ENCODE peak calls at places on chromosome 4, in eight cellular contexts. One of them, this sample, is unnamed.

GRCh38 chr4:71187399-71188196 is 151.2 kb upstream of the SLC4A4 start:
- DNase-seq in activated T-helper 1 cell treated with Interleukin-2 at 50 U/mL for 16 hours: no peak
- DNase-seq in NCI-H460: no peak
- DNase-seq in stimulated activated naive B cell treated with anti-CD40 and anti-IgM and Interleukin-4, amounts not matched to agents 10 μg/mL and 1 μg/mL and 100 μg/mL, for 72 hours: peak
- DNase-seq in bronchial epithelial cell: peak
- DNase-seq in fibroblast of pulmonary artery: no peak
- DNase-seq in kidney: peak
- DNase-seq in mesenchymal stem cell: peak
- DNase-seq in this sample: no peak

GRCh38 chr4:70531981-70532380 is 13.6 kb downstream of the AMTN start:
- DNase-seq in NCI-H460: no peak
- DNase-seq in fibroblast of pulmonary artery: no peak
- DNase-seq in activated T-helper 1 cell treated with Interleukin-2 at 50 U/mL for 16 hours: no peak
- DNase-seq in kidney: no peak
- DNase-seq in bronchial epithelial cell: no peak
- DNase-seq in stimulated activated naive B cell treated with anti-CD40 and anti-IgM and Interleukin-4, amounts not matched to agents 10 μg/mL and 1 μg/mL and 100 μg/mL, for 72 hours: no peak
- DNase-seq in mesenchymal stem cell: no peak
- DNase-seq in this sample: no peak

GRCh38 chr4:186190456-186191265 is 706 bp upstream of the CYP4V2 start:
- DNase-seq in bronchial epithelial cell: peak
- DNase-seq in NCI-H460: peak
- DNase-seq in fibroblast of pulmonary artery: peak
- DNase-seq in kidney: peak
- DNase-seq in stimulated activated naive B cell treated with anti-CD40 and anti-IgM and Interleukin-4, amounts not matched to agents 10 μg/mL and 1 μg/mL and 100 μg/mL, for 72 hours: peak
- DNase-seq in mesenchymal stem cell: peak
- DNase-seq in activated T-helper 1 cell treated with Interleukin-2 at 50 U/mL for 16 hours: peak
- DNase-seq in this sample: no peak

GRCh38 chr4:187451776-187452175 is 543.8 kb upstream of the ZFP42 start:
- DNase-seq in kidney: no peak
- DNase-seq in fibroblast of pulmonary artery: no peak
- DNase-seq in mesenchymal stem cell: no peak
- DNase-seq in activated T-helper 1 cell treated with Interleukin-2 at 50 U/mL for 16 hours: no peak
- DNase-seq in stimulated activated naive B cell treated with anti-CD40 and anti-IgM and Interleukin-4, amounts not matched to agents 10 μg/mL and 1 μg/mL and 100 μg/mL, for 72 hours: no peak
- DNase-seq in bronchial epithelial cell: no peak
- DNase-seq in NCI-H460: no peak
- DNase-seq in this sample: no peak

GRCh38 chr4:169268951-169269781 is 1.6 kb downstream of the SH3RF1 start:
- DNase-seq in stimulated activated naive B cell treated with anti-CD40 and anti-IgM and Interleukin-4, amounts not matched to agents 10 μg/mL and 1 μg/mL and 100 μg/mL, for 72 hours: no peak
- DNase-seq in NCI-H460: no peak
- DNase-seq in activated T-helper 1 cell treated with Interleukin-2 at 50 U/mL for 16 hours: no peak
- DNase-seq in bronchial epithelial cell: peak
- DNase-seq in fibroblast of pulmonary artery: peak
- DNase-seq in kidney: no peak
- DNase-seq in mesenchymal stem cell: peak
- DNase-seq in this sample: peak

GRCh38 chr4:81039351-81040174 is 9.1 kb downstream of the BMP3 start:
- DNase-seq in stimulated activated naive B cell treated with anti-CD40 and anti-IgM and Interleukin-4, amounts not matched to agents 10 μg/mL and 1 μg/mL and 100 μg/mL, for 72 hours: no peak
- DNase-seq in fibroblast of pulmonary artery: no peak
- DNase-seq in bronchial epithelial cell: peak
- DNase-seq in NCI-H460: no peak
- DNase-seq in activated T-helper 1 cell treated with Interleukin-2 at 50 U/mL for 16 hours: no peak
- DNase-seq in kidney: no peak
- DNase-seq in mesenchymal stem cell: no peak
- DNase-seq in this sample: no peak

GRCh38 chr4:14627038-14627437 is 375.2 kb upstream of the CPEB2 start:
- DNase-seq in fibroblast of pulmonary artery: no peak
- DNase-seq in NCI-H460: no peak
- DNase-seq in stimulated activated naive B cell treated with anti-CD40 and anti-IgM and Interleukin-4, amounts not matched to agents 10 μg/mL and 1 μg/mL and 100 μg/mL, for 72 hours: no peak
- DNase-seq in bronchial epithelial cell: no peak
- DNase-seq in mesenchymal stem cell: no peak
- DNase-seq in kidney: no peak
- DNase-seq in activated T-helper 1 cell treated with Interleukin-2 at 50 U/mL for 16 hours: no peak
- DNase-seq in this sample: no peak

GRCh38 chr4:2388430-2389182 is 29.8 kb downstream of the ZFYVE28 start:
- DNase-seq in activated T-helper 1 cell treated with Interleukin-2 at 50 U/mL for 16 hours: no peak
- DNase-seq in stimulated activated naive B cell treated with anti-CD40 and anti-IgM and Interleukin-4, amounts not matched to agents 10 μg/mL and 1 μg/mL and 100 μg/mL, for 72 hours: no peak
- DNase-seq in NCI-H460: no peak
- DNase-seq in kidney: no peak
- DNase-seq in mesenchymal stem cell: peak
- DNase-seq in fibroblast of pulmonary artery: peak
- DNase-seq in bronchial epithelial cell: no peak
- DNase-seq in this sample: no peak

GRCh38 chr4:154622598-154622997 is 10.1 kb upstream of the FGG start:
- DNase-seq in fibroblast of pulmonary artery: peak
- DNase-seq in activated T-helper 1 cell treated with Interleukin-2 at 50 U/mL for 16 hours: no peak
- DNase-seq in bronchial epithelial cell: peak
- DNase-seq in kidney: no peak
- DNase-seq in stimulated activated naive B cell treated with anti-CD40 and anti-IgM and Interleukin-4, amounts not matched to agents 10 μg/mL and 1 μg/mL and 100 μg/mL, for 72 hours: no peak
- DNase-seq in NCI-H460: peak
- DNase-seq in mesenchymal stem cell: peak
- DNase-seq in this sample: peak

GRCh38 chr4:181637186-181638105 is 605.8 kb upstream of the TENM3 start:
- DNase-seq in NCI-H460: no peak
- DNase-seq in activated T-helper 1 cell treated with Interleukin-2 at 50 U/mL for 16 hours: no peak
- DNase-seq in fibroblast of pulmonary artery: no peak
- DNase-seq in kidney: no peak
- DNase-seq in mesenchymal stem cell: no peak
- DNase-seq in stimulated activated naive B cell treated with anti-CD40 and anti-IgM and Interleukin-4, amounts not matched to agents 10 μg/mL and 1 μg/mL and 100 μg/mL, for 72 hours: no peak
- DNase-seq in bronchial epithelial cell: no peak
- DNase-seq in this sample: no peak

GRCh38 chr4:89837385-89837995 is 529 bp upstream of the SNCA start:
- DNase-seq in NCI-H460: no peak
- DNase-seq in stimulated activated naive B cell treated with anti-CD40 and anti-IgM and Interleukin-4, amounts not matched to agents 10 μg/mL and 1 μg/mL and 100 μg/mL, for 72 hours: peak
- DNase-seq in fibroblast of pulmonary artery: peak
- DNase-seq in kidney: peak
- DNase-seq in mesenchymal stem cell: peak
- DNase-seq in bronchial epithelial cell: peak
- DNase-seq in activated T-helper 1 cell treated with Interleukin-2 at 50 U/mL for 16 hours: no peak
- DNase-seq in this sample: no peak

GRCh38 chr4:139555705-139556070 is 331 bp downstream of the SETD7 start:
- DNase-seq in bronchial epithelial cell: no peak
- DNase-seq in activated T-helper 1 cell treated with Interleukin-2 at 50 U/mL for 16 hours: no peak
- DNase-seq in NCI-H460: peak
- DNase-seq in kidney: peak
- DNase-seq in fibroblast of pulmonary artery: peak
- DNase-seq in stimulated activated naive B cell treated with anti-CD40 and anti-IgM and Interleukin-4, amounts not matched to agents 10 μg/mL and 1 μg/mL and 100 μg/mL, for 72 hours: no peak
- DNase-seq in mesenchymal stem cell: no peak
- DNase-seq in this sample: no peak

GRCh38 chr4:16627999-16628398 is 270.4 kb downstream of the LDB2 start:
- DNase-seq in fibroblast of pulmonary artery: peak
- DNase-seq in stimulated activated naive B cell treated with anti-CD40 and anti-IgM and Interleukin-4, amounts not matched to agents 10 μg/mL and 1 μg/mL and 100 μg/mL, for 72 hours: no peak
- DNase-seq in bronchial epithelial cell: no peak
- DNase-seq in activated T-helper 1 cell treated with Interleukin-2 at 50 U/mL for 16 hours: no peak
- DNase-seq in NCI-H460: no peak
- DNase-seq in kidney: no peak
- DNase-seq in mesenchymal stem cell: peak
- DNase-seq in this sample: no peak

GRCh38 chr4:109548655-109549054 is 11.4 kb upstream of the MCUB start:
- DNase-seq in NCI-H460: no peak
- DNase-seq in bronchial epithelial cell: peak
- DNase-seq in mesenchymal stem cell: peak
- DNase-seq in kidney: no peak
- DNase-seq in stimulated activated naive B cell treated with anti-CD40 and anti-IgM and Interleukin-4, amounts not matched to agents 10 μg/mL and 1 μg/mL and 100 μg/mL, for 72 hours: no peak
- DNase-seq in activated T-helper 1 cell treated with Interleukin-2 at 50 U/mL for 16 hours: no peak
- DNase-seq in fibroblast of pulmonary artery: peak
- DNase-seq in this sample: no peak

GRCh38 chr4:117137143-117137542 is 51.8 kb upstream of the TRAM1L1 start:
- DNase-seq in activated T-helper 1 cell treated with Interleukin-2 at 50 U/mL for 16 hours: no peak
- DNase-seq in NCI-H460: no peak
- DNase-seq in kidney: no peak
- DNase-seq in fibroblast of pulmonary artery: peak
- DNase-seq in stimulated activated naive B cell treated with anti-CD40 and anti-IgM and Interleukin-4, amounts not matched to agents 10 μg/mL and 1 μg/mL and 100 μg/mL, for 72 hours: no peak
- DNase-seq in mesenchymal stem cell: peak
- DNase-seq in bronchial epithelial cell: peak
- DNase-seq in this sample: no peak

GRCh38 chr4:70778888-70779422 is 57.2 kb downstream of the RUFY3 start:
- DNase-seq in bronchial epithelial cell: peak
- DNase-seq in kidney: no peak
- DNase-seq in fibroblast of pulmonary artery: peak
- DNase-seq in NCI-H460: no peak
- DNase-seq in activated T-helper 1 cell treated with Interleukin-2 at 50 U/mL for 16 hours: no peak
- DNase-seq in stimulated activated naive B cell treated with anti-CD40 and anti-IgM and Interleukin-4, amounts not matched to agents 10 μg/mL and 1 μg/mL and 100 μg/mL, for 72 hours: no peak
- DNase-seq in mesenchymal stem cell: peak
- DNase-seq in this sample: no peak

GRCh38 chr4:39259571-39260330 is 77.4 kb downstream of the WDR19 start:
- DNase-seq in fibroblast of pulmonary artery: peak
- DNase-seq in bronchial epithelial cell: no peak
- DNase-seq in NCI-H460: peak
- DNase-seq in kidney: no peak
- DNase-seq in mesenchymal stem cell: peak
- DNase-seq in activated T-helper 1 cell treated with Interleukin-2 at 50 U/mL for 16 hours: no peak
- DNase-seq in stimulated activated naive B cell treated with anti-CD40 and anti-IgM and Interleukin-4, amounts not matched to agents 10 μg/mL and 1 μg/mL and 100 μg/mL, for 72 hours: no peak
- DNase-seq in this sample: no peak

GRCh38 chr4:37628977-37629609 is 57.1 kb downstream of the RELL1 start:
- DNase-seq in bronchial epithelial cell: peak
- DNase-seq in activated T-helper 1 cell treated with Interleukin-2 at 50 U/mL for 16 hours: no peak
- DNase-seq in NCI-H460: peak
- DNase-seq in mesenchymal stem cell: peak
- DNase-seq in stimulated activated naive B cell treated with anti-CD40 and anti-IgM and Interleukin-4, amounts not matched to agents 10 μg/mL and 1 μg/mL and 100 μg/mL, for 72 hours: no peak
- DNase-seq in kidney: no peak
- DNase-seq in fibroblast of pulmonary artery: peak
- DNase-seq in this sample: no peak

This sample was measured in LoVo.